ENCODE peak calls at places on chromosomes 2 and 18, in five cellular contexts. One of them, this sample, is unnamed.

GRCh38 chr2:11459816-11460215 is 6.1 kb downstream of the E2F6 start:
- DNase-seq in cardiac muscle cell: no peak
- DNase-seq in fibroblast of the aortic adventitia: no peak
- DNase-seq in foreskin fibroblast: no peak
- DNase-seq in GM06990: no peak
- DNase-seq in this sample: no peak

GRCh38 chr2:219836647-219837177 is 209.3 kb downstream of the SLC4A3 start:
- DNase-seq in cardiac muscle cell: no peak
- DNase-seq in fibroblast of the aortic adventitia: peak
- DNase-seq in foreskin fibroblast: peak
- DNase-seq in GM06990: no peak
- DNase-seq in this sample: peak

GRCh38 chr2:290090-290722 is 2.3 kb upstream of the ALKAL2 start:
- DNase-seq in cardiac muscle cell: peak
- DNase-seq in fibroblast of the aortic adventitia: peak
- DNase-seq in foreskin fibroblast: peak
- DNase-seq in GM06990: peak
- DNase-seq in this sample: peak

GRCh38 chr2:135667045-135667444 is 74.6 kb upstream of the UBXN4 start:
- DNase-seq in cardiac muscle cell: peak
- DNase-seq in fibroblast of the aortic adventitia: peak
- DNase-seq in foreskin fibroblast: no peak
- DNase-seq in GM06990: no peak
- DNase-seq in this sample: no peak

GRCh38 chr2:71688530-71688929 is 235.2 kb downstream of the DYSF start:
- DNase-seq in cardiac muscle cell: no peak
- DNase-seq in fibroblast of the aortic adventitia: no peak
- DNase-seq in foreskin fibroblast: no peak
- DNase-seq in GM06990: no peak
- DNase-seq in this sample: no peak

GRCh38 chr2:127664065-127664894 is 11.1 kb downstream of the LIMS2 start:
- DNase-seq in cardiac muscle cell: no peak
- DNase-seq in fibroblast of the aortic adventitia: no peak
- DNase-seq in foreskin fibroblast: no peak
- DNase-seq in GM06990: no peak
- DNase-seq in this sample: no peak

GRCh38 chr2:229686122-229686919 is 28.0 kb downstream of the DNER start:
- DNase-seq in cardiac muscle cell: no peak
- DNase-seq in fibroblast of the aortic adventitia: no peak
- DNase-seq in foreskin fibroblast: no peak
- DNase-seq in GM06990: no peak
- DNase-seq in this sample: no peak

GRCh38 chr2:222707689-222708273 is 36.3 kb downstream of the MOGAT1 start:
- DNase-seq in cardiac muscle cell: no peak
- DNase-seq in fibroblast of the aortic adventitia: peak
- DNase-seq in foreskin fibroblast: peak
- DNase-seq in GM06990: no peak
- DNase-seq in this sample: peak

GRCh38 chr2:196248467-196249104 is 77.2 kb upstream of the STK17B start:
- DNase-seq in cardiac muscle cell: no peak
- DNase-seq in fibroblast of the aortic adventitia: no peak
- DNase-seq in foreskin fibroblast: no peak
- DNase-seq in GM06990: no peak
- DNase-seq in this sample: no peak

GRCh38 chr2:75960134-75961009 is 249.7 kb upstream of the GCFC2 start:
- DNase-seq in cardiac muscle cell: no peak
- DNase-seq in fibroblast of the aortic adventitia: no peak
- DNase-seq in foreskin fibroblast: no peak
- DNase-seq in GM06990: no peak
- DNase-seq in this sample: no peak

GRCh38 chr2:147382322-147382948 is 462.4 kb upstream of the ACVR2A start:
- DNase-seq in cardiac muscle cell: no peak
- DNase-seq in fibroblast of the aortic adventitia: no peak
- DNase-seq in foreskin fibroblast: no peak
- DNase-seq in GM06990: no peak
- DNase-seq in this sample: no peak

GRCh38 chr2:85389139-85389538 is 21.0 kb downstream of the CAPG start:
- DNase-seq in cardiac muscle cell: no peak
- DNase-seq in fibroblast of the aortic adventitia: no peak
- DNase-seq in foreskin fibroblast: no peak
- DNase-seq in GM06990: no peak
- DNase-seq in this sample: no peak

GRCh38 chr18:32920796-32921787 is 148.3 kb upstream of the KLHL14 start:
- DNase-seq in cardiac muscle cell: no peak
- DNase-seq in fibroblast of the aortic adventitia: peak
- DNase-seq in foreskin fibroblast: peak
- DNase-seq in GM06990: no peak
- DNase-seq in this sample: no peak

GRCh38 chr2:239593965-239594771 is 193.3 kb upstream of the HDAC4 start:
- DNase-seq in cardiac muscle cell: no peak
- DNase-seq in fibroblast of the aortic adventitia: no peak
- DNase-seq in foreskin fibroblast: no peak
- DNase-seq in GM06990: no peak
- DNase-seq in this sample: no peak

GRCh38 chr2:113361051-113361450 is 76.4 kb upstream of the ZNG1B start:
- DNase-seq in cardiac muscle cell: no peak
- DNase-seq in fibroblast of the aortic adventitia: no peak
- DNase-seq in foreskin fibroblast: no peak
- DNase-seq in GM06990: no peak
- DNase-seq in this sample: no peak

GRCh38 chr2:199488772-199489400 is 31.1 kb upstream of the SATB2 start:
- DNase-seq in cardiac muscle cell: peak
- DNase-seq in fibroblast of the aortic adventitia: peak
- DNase-seq in foreskin fibroblast: peak
- DNase-seq in GM06990: no peak
- DNase-seq in this sample: peak

GRCh38 chr18:9613550-9614400 is 584 bp downstream of the PPP4R1 start:
- DNase-seq in cardiac muscle cell: peak
- DNase-seq in fibroblast of the aortic adventitia: peak
- DNase-seq in foreskin fibroblast: no peak
- DNase-seq in GM06990: peak
- DNase-seq in this sample: peak

GRCh38 chr2:120520454-120520853 is 174.5 kb downstream of the INHBB start:
- DNase-seq in cardiac muscle cell: no peak
- DNase-seq in fibroblast of the aortic adventitia: no peak
- DNase-seq in foreskin fibroblast: no peak
- DNase-seq in GM06990: no peak
- DNase-seq in this sample: no peak

GRCh38 chr18:10142056-10142455 is 228.2 kb downstream of the VAPA start:
- DNase-seq in cardiac muscle cell: no peak
- DNase-seq in fibroblast of the aortic adventitia: no peak
- DNase-seq in foreskin fibroblast: no peak
- DNase-seq in GM06990: no peak
- DNase-seq in this sample: no peak

GRCh38 chr2:107553534-107553933 is 273.2 kb upstream of the RGPD4 start:
- DNase-seq in cardiac muscle cell: no peak
- DNase-seq in fibroblast of the aortic adventitia: no peak
- DNase-seq in foreskin fibroblast: no peak
- DNase-seq in GM06990: no peak
- DNase-seq in this sample: no peak

GRCh38 chr2:195390686-195391085 is 266.3 kb upstream of the SLC39A10 start:
- DNase-seq in cardiac muscle cell: no peak
- DNase-seq in fibroblast of the aortic adventitia: no peak
- DNase-seq in foreskin fibroblast: no peak
- DNase-seq in GM06990: no peak
- DNase-seq in this sample: no peak

GRCh38 chr2:53672881-53673522 is 94.6 kb upstream of the CHAC2 start:
- DNase-seq in cardiac muscle cell: no peak
- DNase-seq in fibroblast of the aortic adventitia: peak
- DNase-seq in foreskin fibroblast: peak
- DNase-seq in GM06990: no peak
- DNase-seq in this sample: no peak

GRCh38 chr18:45478889-45479288 is 136.4 kb upstream of the SLC14A2 start:
- DNase-seq in cardiac muscle cell: no peak
- DNase-seq in fibroblast of the aortic adventitia: no peak
- DNase-seq in foreskin fibroblast: no peak
- DNase-seq in GM06990: no peak
- DNase-seq in this sample: no peak

GRCh38 chr2:152507941-152508340 is 173.0 kb downstream of the FMNL2 start:
- DNase-seq in cardiac muscle cell: no peak
- DNase-seq in fibroblast of the aortic adventitia: no peak
- DNase-seq in foreskin fibroblast: no peak
- DNase-seq in GM06990: no peak
- DNase-seq in this sample: no peak

GRCh38 chr18:45168883-45169585 is 446.2 kb upstream of the SLC14A2 start:
- DNase-seq in cardiac muscle cell: no peak
- DNase-seq in fibroblast of the aortic adventitia: peak
- DNase-seq in foreskin fibroblast: peak
- DNase-seq in GM06990: no peak
- DNase-seq in this sample: no peak

GRCh38 chr2:1997409-1997808 is 253.1 kb upstream of the PXDN start:
- DNase-seq in cardiac muscle cell: no peak
- DNase-seq in fibroblast of the aortic adventitia: no peak
- DNase-seq in foreskin fibroblast: no peak
- DNase-seq in GM06990: no peak
- DNase-seq in this sample: no peak

GRCh38 chr2:109367679-109368078 is 238.7 kb downstream of the SH3RF3 start:
- DNase-seq in cardiac muscle cell: no peak
- DNase-seq in fibroblast of the aortic adventitia: no peak
- DNase-seq in foreskin fibroblast: no peak
- DNase-seq in GM06990: no peak
- DNase-seq in this sample: no peak

GRCh38 chr2:47354013-47354816 is 48.7 kb upstream of the MSH2 start:
- DNase-seq in cardiac muscle cell: no peak
- DNase-seq in fibroblast of the aortic adventitia: peak
- DNase-seq in foreskin fibroblast: peak
- DNase-seq in GM06990: no peak
- DNase-seq in this sample: no peak

GRCh38 chr2:70344195-70344594 is 42.3 kb upstream of the FAM136A start:
- DNase-seq in cardiac muscle cell: no peak
- DNase-seq in fibroblast of the aortic adventitia: peak
- DNase-seq in foreskin fibroblast: peak
- DNase-seq in GM06990: no peak
- DNase-seq in this sample: no peak

GRCh38 chr2:218370410-218371063 is 11.5 kb upstream of the SLC11A1 start:
- DNase-seq in cardiac muscle cell: no peak
- DNase-seq in fibroblast of the aortic adventitia: peak
- DNase-seq in foreskin fibroblast: no peak
- DNase-seq in GM06990: no peak
- DNase-seq in this sample: no peak

GRCh38 chr2:20049631-20050030 is 1.8 kb downstream of the LAPTM4A start:
- DNase-seq in cardiac muscle cell: no peak
- DNase-seq in fibroblast of the aortic adventitia: peak
- DNase-seq in foreskin fibroblast: no peak
- DNase-seq in GM06990: no peak
- DNase-seq in this sample: no peak

GRCh38 chr2:4604767-4605166 is 901.4 kb downstream of the DCDC2C start:
- DNase-seq in cardiac muscle cell: no peak
- DNase-seq in fibroblast of the aortic adventitia: no peak
- DNase-seq in foreskin fibroblast: no peak
- DNase-seq in GM06990: no peak
- DNase-seq in this sample: no peak

GRCh38 chr18:9614401-9615279 is at the start of gene PPP4R1:
- DNase-seq in cardiac muscle cell: peak
- DNase-seq in fibroblast of the aortic adventitia: peak
- DNase-seq in foreskin fibroblast: peak
- DNase-seq in GM06990: peak
- DNase-seq in this sample: peak

GRCh38 chr18:76562286-76562840 is 67.3 kb upstream of the ZNF516 start:
- DNase-seq in cardiac muscle cell: no peak
- DNase-seq in fibroblast of the aortic adventitia: no peak
- DNase-seq in foreskin fibroblast: no peak
- DNase-seq in GM06990: no peak
- DNase-seq in this sample: no peak

GRCh38 chr2:3728104-3729054 is 25.0 kb downstream of the DCDC2C start:
- DNase-seq in cardiac muscle cell: peak
- DNase-seq in fibroblast of the aortic adventitia: peak
- DNase-seq in foreskin fibroblast: peak
- DNase-seq in GM06990: no peak
- DNase-seq in this sample: peak

GRCh38 chr2:230209422-230210051 is 10.2 kb downstream of the SP110 start:
- DNase-seq in cardiac muscle cell: no peak
- DNase-seq in fibroblast of the aortic adventitia: no peak
- DNase-seq in foreskin fibroblast: no peak
- DNase-seq in GM06990: no peak
- DNase-seq in this sample: peak

DNA sequence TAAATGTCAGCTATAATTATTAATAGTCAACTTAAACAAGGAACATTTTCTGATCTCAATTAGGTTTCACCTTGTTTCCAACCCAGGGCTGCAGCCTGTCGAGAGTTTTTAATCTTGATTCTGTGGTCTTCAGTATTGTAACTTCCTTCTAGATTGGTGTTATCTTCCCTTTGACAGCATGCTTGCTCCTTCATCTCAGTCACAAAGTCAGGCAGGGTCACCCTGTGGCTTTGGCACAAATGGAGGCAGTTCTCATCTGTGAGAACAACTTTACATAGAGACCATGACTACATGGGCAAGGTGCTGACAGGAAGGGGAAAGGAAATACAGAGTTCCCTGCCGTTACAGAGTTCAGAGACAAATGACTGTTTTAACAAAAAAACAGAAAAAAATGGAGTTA is 50.5 kb downstream of the HNRNPLL start:
- DNase-seq in cardiac muscle cell: peak
- DNase-seq in fibroblast of the aortic adventitia: no peak
- DNase-seq in foreskin fibroblast: no peak
- DNase-seq in GM06990: no peak
- DNase-seq in this sample: no peak
- H3K4me3 ChIP-seq in cardiac muscle cell: no peak
- H3K4me3 ChIP-seq in fibroblast of the aortic adventitia: no peak
- H3K4me3 ChIP-seq in foreskin fibroblast: no peak
- H3K4me3 ChIP-seq in GM06990: no peak
- H3K4me3 ChIP-seq in this sample: no peak

DNA sequence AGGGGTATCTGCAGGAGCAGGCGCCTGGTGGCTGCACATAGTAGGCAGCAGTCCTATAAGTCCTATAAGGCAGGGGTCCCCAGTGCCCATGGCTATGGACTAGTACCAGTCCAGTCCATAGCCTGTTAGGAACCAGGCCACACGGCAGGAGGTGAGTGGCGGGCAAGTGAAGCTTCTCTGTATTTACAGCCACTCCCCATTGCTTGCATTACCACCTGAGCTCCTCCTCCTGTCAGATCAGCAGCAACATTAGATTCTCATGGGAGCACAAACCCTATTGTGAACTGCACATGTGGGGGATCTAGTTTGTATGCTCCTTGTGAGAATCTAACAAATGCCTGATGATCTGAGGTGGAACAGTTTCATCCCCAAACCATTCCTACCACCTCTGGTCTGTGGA is 33.1 kb downstream of the STK25 start:
- DNase-seq in cardiac muscle cell: no peak
- DNase-seq in fibroblast of the aortic adventitia: no peak
- DNase-seq in foreskin fibroblast: no peak
- DNase-seq in GM06990: no peak
- DNase-seq in this sample: no peak
- TF ChIP-seq CTCF in cardiac muscle cell: no peak
- TF ChIP-seq CTCF in fibroblast of the aortic adventitia: no peak
- TF ChIP-seq CTCF in foreskin fibroblast: no peak
- TF ChIP-seq CTCF in GM06990: no peak
- TF ChIP-seq CTCF in this sample: no peak

GRCh38 chr18:79458917-79459803 is 63.4 kb downstream of the NFATC1 start:
- DNase-seq in cardiac muscle cell: no peak
- DNase-seq in fibroblast of the aortic adventitia: no peak
- DNase-seq in foreskin fibroblast: no peak
- DNase-seq in GM06990: no peak
- DNase-seq in this sample: no peak
- H3K4me3 ChIP-seq in cardiac muscle cell: no peak
- H3K4me3 ChIP-seq in fibroblast of the aortic adventitia: no peak
- H3K4me3 ChIP-seq in foreskin fibroblast: no peak
- H3K4me3 ChIP-seq in GM06990: no peak
- H3K4me3 ChIP-seq in this sample: no peak

GRCh38 chr18:66553824-66554223 is 50.1 kb downstream of the CDH19 start:
- DNase-seq in cardiac muscle cell: no peak
- DNase-seq in fibroblast of the aortic adventitia: no peak
- DNase-seq in foreskin fibroblast: no peak
- DNase-seq in GM06990: no peak
- DNase-seq in this sample: no peak

GRCh38 chr18:66548747-66549146 is 55.1 kb downstream of the CDH19 start:
- DNase-seq in cardiac muscle cell: peak
- DNase-seq in fibroblast of the aortic adventitia: no peak
- DNase-seq in foreskin fibroblast: no peak
- DNase-seq in GM06990: no peak
- DNase-seq in this sample: peak
- TF ChIP-seq CTCF in cardiac muscle cell: no peak
- TF ChIP-seq CTCF in fibroblast of the aortic adventitia: no peak
- TF ChIP-seq CTCF in foreskin fibroblast: no peak
- TF ChIP-seq CTCF in GM06990: peak
- TF ChIP-seq CTCF in this sample: peak

This sample was measured in GM12865.